ENCODE peak calls at places on chromosomes 3 and 15, in five cellular contexts. One of them, this sample, is unnamed.
A peak's percentile ranks its signal among the peaks of the same experiment; 100 is the strongest.

GRCh38 chr15:26771917-26772587 is 814 bp downstream of the GABRB3 start:
- DNase-seq in H1: no peak
- DNase-seq in HepG2: no peak
- DNase-seq in HEK293T: no peak
- DNase-seq in NT2/D1: no peak
- DNase-seq in this sample: no peak

GRCh38 chr15:90654233-90655124 is 62.7 kb upstream of the BLM start:
- DNase-seq in H1: no peak
- DNase-seq in NT2/D1: no peak
- DNase-seq in HepG2: no peak
- DNase-seq in HEK293T: no peak
- DNase-seq in this sample: no peak

GRCh38 chr15:77083381-77084160 is 12.7 kb upstream of the TSPAN3 start:
- DNase-seq in NT2/D1: no peak
- DNase-seq in HepG2: peak; percentile 75
- DNase-seq in H1: peak; percentile 81
- DNase-seq in HEK293T: peak; percentile 76
- DNase-seq in this sample: peak; percentile 54

GRCh38 chr15:68348064-68348463 is 70.5 kb downstream of the FEM1B start:
- DNase-seq in HepG2: no peak
- DNase-seq in NT2/D1: no peak
- DNase-seq in HEK293T: no peak
- DNase-seq in H1: no peak
- DNase-seq in this sample: no peak

GRCh38 chr15:91985297-91985696 is 131.8 kb downstream of the SLCO3A1 start:
- DNase-seq in NT2/D1: no peak
- DNase-seq in HEK293T: no peak
- DNase-seq in H1: no peak
- DNase-seq in HepG2: no peak
- DNase-seq in this sample: no peak

GRCh38 chr3:131738095-131738494 is 235.3 kb upstream of the MRPL3 start:
- DNase-seq in HEK293T: no peak
- DNase-seq in NT2/D1: no peak
- DNase-seq in H1: no peak
- DNase-seq in HepG2: no peak
- DNase-seq in this sample: no peak

GRCh38 chr3:126103121-126104027 is 19.4 kb upstream of the SLC41A3 start:
- DNase-seq in H1: peak; percentile 57
- DNase-seq in NT2/D1: no peak
- DNase-seq in HepG2: no peak
- DNase-seq in HEK293T: no peak
- DNase-seq in this sample: no peak

GRCh38 chr3:127706312-127706711 is 33.6 kb downstream of the ABTB1 start:
- DNase-seq in NT2/D1: no peak
- DNase-seq in HEK293T: no peak
- DNase-seq in HepG2: no peak
- DNase-seq in H1: no peak
- DNase-seq in this sample: no peak

GRCh38 chr3:187130346-187131066 is 8.8 kb downstream of the RPL39L start:
- DNase-seq in HEK293T: no peak
- DNase-seq in H1: no peak
- DNase-seq in NT2/D1: no peak
- DNase-seq in HepG2: no peak
- DNase-seq in this sample: no peak

GRCh38 chr3:27031476-27031875 is 337.7 kb downstream of the NEK10 start:
- DNase-seq in HepG2: no peak
- DNase-seq in H1: no peak
- DNase-seq in NT2/D1: no peak
- DNase-seq in HEK293T: no peak
- DNase-seq in this sample: no peak

GRCh38 chr15:58457466-58457965 is 25.7 kb downstream of the LIPC start:
- DNase-seq in HEK293T: no peak
- DNase-seq in H1: no peak
- DNase-seq in NT2/D1: no peak
- DNase-seq in HepG2: no peak
- DNase-seq in this sample: peak; percentile 88

GRCh38 chr15:74175271-74176191 is 2.0 kb downstream of the ISLR start:
- DNase-seq in HepG2: no peak
- DNase-seq in H1: no peak
- DNase-seq in NT2/D1: no peak
- DNase-seq in HEK293T: no peak
- DNase-seq in this sample: no peak

GRCh38 chr3:194148383-194148782 is 12.4 kb downstream of the HES1 start:
- DNase-seq in NT2/D1: no peak
- DNase-seq in HepG2: no peak
- DNase-seq in H1: no peak
- DNase-seq in HEK293T: no peak
- DNase-seq in this sample: no peak

GRCh38 chr3:52065264-52065756 is 8.9 kb upstream of the DUSP7 start:
- DNase-seq in NT2/D1: no peak
- DNase-seq in HepG2: no peak
- DNase-seq in H1: no peak
- DNase-seq in HEK293T: no peak
- DNase-seq in this sample: no peak

GRCh38 chr3:141071681-141072260 is 20.6 kb downstream of the SPSB4 start:
- DNase-seq in HepG2: no peak
- DNase-seq in H1: no peak
- DNase-seq in HEK293T: no peak
- DNase-seq in NT2/D1: no peak
- DNase-seq in this sample: no peak

GRCh38 chr15:64856429-64857145 is 14.9 kb downstream of the PLEKHO2 start:
- DNase-seq in H1: no peak
- DNase-seq in NT2/D1: no peak
- DNase-seq in HepG2: peak; percentile 78
- DNase-seq in HEK293T: no peak
- DNase-seq in this sample: no peak

GRCh38 chr3:49339593-49339946 is 283 bp downstream of the USP4 start:
- DNase-seq in HEK293T: peak; percentile 45
- DNase-seq in H1: peak; percentile 66
- DNase-seq in NT2/D1: no peak
- DNase-seq in HepG2: peak; percentile 27
- DNase-seq in this sample: no peak
- TF ChIP-seq SUZ12 in HEK293T: no peak
- TF ChIP-seq SUZ12 in H1: no peak
- TF ChIP-seq SUZ12 in NT2/D1: no peak
- TF ChIP-seq SUZ12 in HepG2: no peak
- TF ChIP-seq SUZ12 in this sample: no peak

GRCh38 chr3:174858353-174858752 is 781 bp upstream of the NAALADL2 start:
- DNase-seq in HepG2: no peak
- DNase-seq in HEK293T: no peak
- DNase-seq in H1: no peak
- DNase-seq in NT2/D1: no peak
- DNase-seq in this sample: no peak
- TF ChIP-seq SUZ12 in HepG2: no peak
- TF ChIP-seq SUZ12 in HEK293T: no peak
- TF ChIP-seq SUZ12 in H1: no peak
- TF ChIP-seq SUZ12 in NT2/D1: no peak
- TF ChIP-seq SUZ12 in this sample: no peak

GRCh38 chr3:122754867-122755835 is 38.5 kb downstream of the HSPBAP1 start:
- DNase-seq in HepG2: peak; percentile 51
- DNase-seq in NT2/D1: peak; percentile 28
- DNase-seq in H1: no peak
- DNase-seq in HEK293T: peak; percentile 64
- DNase-seq in this sample: peak; percentile 33
- TF ChIP-seq SUZ12 in HepG2: no peak
- TF ChIP-seq SUZ12 in NT2/D1: no peak
- TF ChIP-seq SUZ12 in H1: no peak
- TF ChIP-seq SUZ12 in HEK293T: no peak
- TF ChIP-seq SUZ12 in this sample: no peak

GRCh38 chr3:69384379-69384778 is 1.5 kb downstream of the FRMD4B start:
- DNase-seq in H1: no peak
- DNase-seq in HepG2: no peak
- DNase-seq in HEK293T: no peak
- DNase-seq in NT2/D1: no peak
- DNase-seq in this sample: no peak

GRCh38 chr3:69386535-69387385 is 872 bp upstream of the FRMD4B start:
- DNase-seq in HEK293T: peak; percentile 42
- DNase-seq in H1: no peak
- DNase-seq in NT2/D1: no peak
- DNase-seq in HepG2: no peak
- DNase-seq in this sample: no peak

GRCh38 chr3:69388241-69388640 is 2.4 kb upstream of the FRMD4B start:
- DNase-seq in HepG2: no peak
- DNase-seq in H1: no peak
- DNase-seq in HEK293T: no peak
- DNase-seq in NT2/D1: no peak
- DNase-seq in this sample: no peak

GRCh38 chr3:69385723-69386483 is at the start of gene FRMD4B:
- DNase-seq in H1: peak; percentile 74
- DNase-seq in NT2/D1: no peak
- DNase-seq in HepG2: peak; percentile 3
- DNase-seq in HEK293T: peak; percentile 55
- DNase-seq in this sample: no peak

GRCh38 chr3:69385033-69385722 is 710 bp downstream of the FRMD4B start:
- DNase-seq in HEK293T: no peak
- DNase-seq in HepG2: no peak
- DNase-seq in H1: no peak
- DNase-seq in NT2/D1: no peak
- DNase-seq in this sample: no peak
- TF ChIP-seq SUZ12 in HEK293T: no peak
- TF ChIP-seq SUZ12 in HepG2: no peak
- TF ChIP-seq SUZ12 in H1: no peak
- TF ChIP-seq SUZ12 in NT2/D1: no peak
- TF ChIP-seq SUZ12 in this sample: no peak

GRCh38 chr15:71691700-71692417 is 118.5 kb upstream of the NR2E3 start:
- DNase-seq in HEK293T: no peak
- DNase-seq in NT2/D1: no peak
- DNase-seq in H1: no peak
- DNase-seq in HepG2: no peak
- DNase-seq in this sample: no peak
- TF ChIP-seq SUZ12 in HEK293T: no peak
- TF ChIP-seq SUZ12 in NT2/D1: no peak
- TF ChIP-seq SUZ12 in H1: no peak
- TF ChIP-seq SUZ12 in HepG2: no peak
- TF ChIP-seq SUZ12 in this sample: no peak

DNA sequence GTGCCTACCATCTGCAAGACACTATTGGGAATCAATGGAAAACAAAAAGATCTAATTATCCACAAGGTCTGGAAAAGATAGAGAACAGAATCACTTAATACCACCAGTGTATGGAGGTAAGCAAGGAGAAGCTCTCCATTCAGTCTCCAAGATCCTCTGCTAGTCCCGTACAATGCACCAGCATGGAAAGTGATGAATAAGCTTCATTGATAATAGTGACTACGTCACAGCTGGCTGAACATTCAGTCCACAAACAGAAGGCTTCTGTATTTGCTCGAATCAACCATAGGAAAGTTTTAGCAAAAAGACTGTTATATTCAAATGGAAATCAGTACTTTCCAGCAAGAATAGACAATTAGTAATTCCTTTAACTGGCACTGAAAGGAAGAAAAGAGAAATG is 42.9 kb downstream of the IGSF11 start:
- DNase-seq in NT2/D1: no peak
- DNase-seq in HepG2: no peak
- DNase-seq in HEK293T: no peak
- DNase-seq in H1: no peak
- DNase-seq in this sample: no peak
- TF ChIP-seq SUZ12 in NT2/D1: no peak
- TF ChIP-seq SUZ12 in HepG2: no peak
- TF ChIP-seq SUZ12 in HEK293T: no peak
- TF ChIP-seq SUZ12 in H1: no peak
- TF ChIP-seq SUZ12 in this sample: no peak

GRCh38 chr3:134325722-134326121 is 48.5 kb downstream of the AMOTL2 start:
- DNase-seq in H1: no peak
- DNase-seq in NT2/D1: no peak
- DNase-seq in HEK293T: no peak
- DNase-seq in HepG2: no peak
- DNase-seq in this sample: no peak

GRCh38 chr3:134326126-134326525 is 48.1 kb downstream of the AMOTL2 start:
- DNase-seq in HEK293T: no peak
- DNase-seq in H1: no peak
- DNase-seq in HepG2: no peak
- DNase-seq in NT2/D1: no peak
- DNase-seq in this sample: no peak

GRCh38 chr3:134326760-134327593 is 47.3 kb downstream of the AMOTL2 start:
- DNase-seq in HepG2: peak; percentile 90
- DNase-seq in HEK293T: no peak
- DNase-seq in H1: no peak
- DNase-seq in NT2/D1: peak; percentile 96
- DNase-seq in this sample: no peak

GRCh38 chr3:134323966-134324962 is 50.0 kb downstream of the AMOTL2 start:
- DNase-seq in HepG2: no peak
- DNase-seq in NT2/D1: no peak
- DNase-seq in H1: no peak
- DNase-seq in HEK293T: no peak
- DNase-seq in this sample: no peak

DNA sequence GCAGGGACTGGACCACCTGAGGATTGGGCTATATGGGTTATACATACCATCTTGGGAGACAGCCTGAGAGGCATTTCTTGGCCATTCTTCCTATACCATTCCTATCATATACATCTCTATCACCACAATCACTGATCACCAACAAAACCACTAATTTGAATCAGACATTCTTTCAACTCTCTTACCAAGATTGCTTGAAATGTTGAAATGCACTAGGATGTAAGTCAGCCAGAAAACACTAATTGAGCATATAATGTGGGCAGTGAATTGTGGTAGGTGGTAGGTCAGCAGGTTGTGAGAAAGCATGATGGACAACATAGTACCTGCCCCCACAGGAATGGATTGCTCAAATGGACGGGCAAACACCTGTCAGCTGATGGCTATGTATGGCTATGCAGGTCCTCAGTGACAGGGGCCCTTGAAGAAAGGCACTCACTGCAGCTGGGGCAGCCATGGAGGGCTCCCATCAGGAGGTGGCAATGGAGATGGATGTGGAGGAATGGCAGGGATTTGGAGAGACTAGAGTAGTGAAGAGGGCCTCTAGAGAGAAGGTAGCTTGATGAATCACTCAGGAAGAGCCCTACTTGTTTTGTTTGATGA is 49.0 kb downstream of the AMOTL2 start:
- DNase-seq in HepG2: no peak
- DNase-seq in NT2/D1: no peak
- DNase-seq in H1: no peak
- DNase-seq in HEK293T: no peak
- DNase-seq in this sample: no peak
- TF ChIP-seq SUZ12 in HepG2: no peak
- TF ChIP-seq SUZ12 in NT2/D1: no peak
- TF ChIP-seq SUZ12 in H1: no peak
- TF ChIP-seq SUZ12 in HEK293T: no peak
- TF ChIP-seq SUZ12 in this sample: no peak

GRCh38 chr3:169760479-169760878 is 4.4 kb downstream of the TERC start:
- DNase-seq in NT2/D1: no peak
- DNase-seq in H1: no peak
- DNase-seq in HepG2: no peak
- DNase-seq in HEK293T: no peak
- DNase-seq in this sample: no peak
- TF ChIP-seq SUZ12 in NT2/D1: no peak
- TF ChIP-seq SUZ12 in H1: no peak
- TF ChIP-seq SUZ12 in HepG2: no peak
- TF ChIP-seq SUZ12 in HEK293T: no peak
- TF ChIP-seq SUZ12 in this sample: no peak